ENCODE peak calls at places on chromosome 11, in four cellular contexts. U is ELR, O is T-cell, Q is memory B cell. W is an unnamed sample.

GRCh38 chr11:64206457-64207246 is at the start of gene FERMT3:
- DNase-seq in U (no peak), O (peak; percentile 62), Q (peak; percentile 50), W (peak; percentile 33)

GRCh38 chr11:34345012-34345804 is 12.6 kb downstream of the ABTB2 start:
- DNase-seq in U (peak; percentile 96), O (no peak), Q (no peak), W (no peak)

GRCh38 chr11:13080861-13081260 is 71.7 kb downstream of the RASSF10 start:
- DNase-seq in U (no peak), O (no peak), Q (no peak), W (no peak)

GRCh38 chr11:17354070-17354924 is 2.7 kb downstream of the NCR3LG1 start:
- DNase-seq in U (peak; percentile 82), O (peak; percentile 18), Q (peak; percentile 52), W (peak; percentile 85)

GRCh38 chr11:111324277-111324720 is 26.0 kb downstream of the POU2AF3 start:
- DNase-seq in U (no peak), O (no peak), Q (no peak), W (no peak)

GRCh38 chr11:57668467-57668890 is 565 bp downstream of the ZDHHC5 start:
- DNase-seq in U (peak; percentile 44), O (no peak), Q (no peak), W (peak; percentile 40)

GRCh38 chr11:19751055-19751454 is 38.4 kb downstream of the NAV2 start:
- DNase-seq in U (no peak), O (no peak), Q (no peak), W (no peak)

GRCh38 chr11:62725686-62726085 is 1.6 kb downstream of the HNRNPUL2 start:
- DNase-seq in U (peak; percentile 58), O (no peak), Q (no peak), W (peak; percentile 23)

GRCh38 chr11:10459029-10459970 is 4.2 kb downstream of the AMPD3 start:
- DNase-seq in U (peak; percentile 19), O (peak; percentile 25), Q (peak; percentile 63), W (peak; percentile 34)

GRCh38 chr11:121589946-121590537 is 137.3 kb upstream of the SORL1-AS1 start:
- DNase-seq in U (no peak), O (no peak), Q (no peak), W (no peak)

GRCh38 chr11:19201737-19202605 is at the start of gene CSRP3:
- DNase-seq in U (no peak), O (no peak), Q (no peak), W (no peak)

GRCh38 chr11:34997872-34998548 is 81.6 kb downstream of the PDHX start:
- DNase-seq in U (peak; percentile 73), O (no peak), Q (no peak), W (peak; percentile 37)

GRCh38 chr11:2791521-2792375 is 92.0 kb upstream of the KCNQ1OT1 start:
- DNase-seq in U (no peak), O (peak; percentile 18), Q (no peak), W (no peak)

GRCh38 chr11:99548264-99548663 is 527.5 kb downstream of the CNTN5 start:
- DNase-seq in U (peak; percentile 31), O (no peak), Q (no peak), W (no peak)

GRCh38 chr11:12746593-12747097 is 72.4 kb downstream of the TEAD1 start:
- DNase-seq in U (peak; percentile 78), O (no peak), Q (no peak), W (no peak)

GRCh38 chr11:74570266-74571061 is 21.9 kb upstream of the POLD3 start:
- DNase-seq in U (peak; percentile 70), O (no peak), Q (no peak), W (peak; percentile 82)

GRCh38 chr11:85627332-85627997 is at the start of gene DLG2:
- DNase-seq in U (peak; percentile 54), O (no peak), Q (no peak), W (peak; percentile 23)

GRCh38 chr11:70016666-70017347 is 61.3 kb upstream of the ANO1 start:
- DNase-seq in U (peak; percentile 88), O (no peak), Q (no peak), W (peak; percentile 27)

GRCh38 chr11:8907116-8907515 is 3.9 kb upstream of the AKIP1 start:
- DNase-seq in U (no peak), O (no peak), Q (no peak), W (no peak)

GRCh38 chr11:69670158-69670845 is 4.9 kb downstream of the LTO1 start:
- DNase-seq in U (peak; percentile 85), O (peak; percentile 16), Q (peak; percentile 75), W (peak; percentile 90)

GRCh38 chr11:69040581-69041260 is 8.0 kb upstream of the TPCN2 start:
- DNase-seq in U (peak; percentile 66), O (no peak), Q (no peak), W (no peak)

GRCh38 chr11:20048246-20048645 is 112.0 kb downstream of the DBX1 start:
- DNase-seq in U (peak; percentile 60), O (no peak), Q (no peak), W (no peak)

GRCh38 chr11:1728931-1729691 is 21.3 kb downstream of the IFITM10 start:
- DNase-seq in U (no peak), O (no peak), Q (no peak), W (no peak)

GRCh38 chr11:103488579-103488978 is 379.4 kb downstream of the DYNC2H1 start:
- DNase-seq in U (no peak), O (no peak), Q (no peak), W (no peak)

GRCh38 chr11:82733444-82734119 is at the start of gene FAM181B:
- DNase-seq in U (no peak), O (peak; percentile 13), Q (peak; percentile 46), W (peak; percentile 50)

GRCh38 chr11:74710291-74710938 is 20.8 kb downstream of the CHRDL2 start:
- DNase-seq in U (no peak), O (no peak), Q (no peak), W (peak; percentile 57)

GRCh38 chr11:67613313-67613959 is 6.7 kb downstream of the NDUFV1 start:
- DNase-seq in U (no peak), O (no peak), Q (no peak), W (no peak)

GRCh38 chr11:128848815-128849455 is 18.2 kb downstream of the KCNJ1 start:
- DNase-seq in U (peak; percentile 64), O (peak; percentile 40), Q (peak; percentile 79), W (peak; percentile 88)

GRCh38 chr11:83009999-83010398 is 61.7 kb downstream of the RAB30 start:
- DNase-seq in U (no peak), O (no peak), Q (no peak), W (no peak)

GRCh38 chr11:102914238-102915043 is 39.7 kb upstream of the MMP12 start:
- DNase-seq in U (peak; percentile 67), O (no peak), Q (no peak), W (peak; percentile 68)

GRCh38 chr11:119194811-119195210 is 9.5 kb downstream of the NHERF4 start:
- DNase-seq in U (no peak), O (no peak), Q (no peak), W (no peak)

GRCh38 chr11:73317373-73317772 is 9.3 kb downstream of the ARHGEF17 start:
- DNase-seq in U (no peak), O (no peak), Q (no peak), W (no peak)

GRCh38 chr11:20238712-20239111 is 78.4 kb upstream of the DBX1 start:
- DNase-seq in U (no peak), O (no peak), Q (no peak), W (no peak)

GRCh38 chr11:69683764-69684333 is 8.7 kb upstream of the LTO1 start:
- DNase-seq in U (peak; percentile 50), O (no peak), Q (no peak), W (peak; percentile 43)

GRCh38 chr11:92082652-92083051 is 142.0 kb upstream of the FAT3 start:
- DNase-seq in U (no peak), O (no peak), Q (no peak), W (no peak)

GRCh38 chr11:116927163-116927772 is 89.8 kb upstream of the APOA1 start:
- DNase-seq in U (peak; percentile 43), O (peak; percentile 20), Q (peak; percentile 47), W (peak; percentile 32)

GRCh38 chr11:46604796-46605195 is 11.0 kb upstream of the AMBRA1 start:
- DNase-seq in U (no peak), O (no peak), Q (no peak), W (no peak)

GRCh38 chr11:33778682-33779081 is 4.4 kb upstream of the FBXO3 start:
- DNase-seq in U (peak; percentile 40), O (no peak), Q (no peak), W (no peak)

GRCh38 chr11:86559311-86559945 is 113.0 kb downstream of the ME3 start:
- DNase-seq in U (peak; percentile 66), O (no peak), Q (no peak), W (peak; percentile 90)

GRCh38 chr11:45145421-45146071 is 893 bp upstream of the PRDM11 start:
- DNase-seq in U (peak; percentile 17), O (no peak), Q (peak; percentile 10), W (peak; percentile 51)